ENCODE peak calls at places on chromosomes 7 and 10, in seven cellular contexts. One of them, this sample, is unnamed.
A peak's percentile ranks its signal among the peaks of the same experiment; 100 is the strongest.

GRCh38 chr10:90051474-90051873 is 350.1 kb downstream of the KIF20B start:
- DNase-seq in C1 segment of cervical spinal cord: no peak
- DNase-seq in esophagus squamous epithelium: no peak
- DNase-seq in NCI-H1105: no peak
- DNase-seq in lower lobe of right lung: no peak
- DNase-seq in HT-29: no peak
- DNase-seq in naive thymus-derived CD4-positive, alpha-beta T cell: no peak
- DNase-seq in this sample: no peak

GRCh38 chr10:49322371-49323170 is 23.6 kb downstream of the C10orf71 start:
- DNase-seq in naive thymus-derived CD4-positive, alpha-beta T cell: no peak
- DNase-seq in C1 segment of cervical spinal cord: no peak
- DNase-seq in NCI-H1105: no peak
- DNase-seq in HT-29: no peak
- DNase-seq in esophagus squamous epithelium: no peak
- DNase-seq in lower lobe of right lung: no peak
- DNase-seq in this sample: no peak

GRCh38 chr7:106542550-106543220 is 118.3 kb downstream of the CCDC71L start:
- DNase-seq in C1 segment of cervical spinal cord: no peak
- DNase-seq in lower lobe of right lung: no peak
- DNase-seq in NCI-H1105: peak; percentile 55
- DNase-seq in naive thymus-derived CD4-positive, alpha-beta T cell: no peak
- DNase-seq in esophagus squamous epithelium: no peak
- DNase-seq in HT-29: peak; percentile 81
- DNase-seq in this sample: peak; percentile 57

GRCh38 chr10:46326066-46326465 is 39.3 kb downstream of the ANTXRL start:
- DNase-seq in naive thymus-derived CD4-positive, alpha-beta T cell: no peak
- DNase-seq in HT-29: no peak
- DNase-seq in C1 segment of cervical spinal cord: no peak
- DNase-seq in esophagus squamous epithelium: no peak
- DNase-seq in lower lobe of right lung: no peak
- DNase-seq in NCI-H1105: no peak
- DNase-seq in this sample: no peak

GRCh38 chr7:1431644-1432380 is 27.5 kb downstream of the MICALL2 start:
- DNase-seq in HT-29: no peak
- DNase-seq in C1 segment of cervical spinal cord: no peak
- DNase-seq in naive thymus-derived CD4-positive, alpha-beta T cell: no peak
- DNase-seq in esophagus squamous epithelium: no peak
- DNase-seq in lower lobe of right lung: no peak
- DNase-seq in NCI-H1105: no peak
- DNase-seq in this sample: no peak

GRCh38 chr7:127995157-127995865 is 35.9 kb downstream of the LRRC4 start:
- DNase-seq in naive thymus-derived CD4-positive, alpha-beta T cell: no peak
- DNase-seq in esophagus squamous epithelium: no peak
- DNase-seq in NCI-H1105: no peak
- DNase-seq in lower lobe of right lung: no peak
- DNase-seq in HT-29: no peak
- DNase-seq in C1 segment of cervical spinal cord: no peak
- DNase-seq in this sample: no peak

GRCh38 chr10:75599875-75600648 is 168.6 kb downstream of the LRMDA start:
- DNase-seq in lower lobe of right lung: no peak
- DNase-seq in NCI-H1105: no peak
- DNase-seq in naive thymus-derived CD4-positive, alpha-beta T cell: no peak
- DNase-seq in HT-29: no peak
- DNase-seq in C1 segment of cervical spinal cord: no peak
- DNase-seq in esophagus squamous epithelium: no peak
- DNase-seq in this sample: no peak

GRCh38 chr7:157436763-157437480 is 100.1 kb downstream of the DNAJB6 start:
- DNase-seq in lower lobe of right lung: peak; percentile 6
- DNase-seq in NCI-H1105: no peak
- DNase-seq in naive thymus-derived CD4-positive, alpha-beta T cell: no peak
- DNase-seq in esophagus squamous epithelium: no peak
- DNase-seq in HT-29: no peak
- DNase-seq in C1 segment of cervical spinal cord: no peak
- DNase-seq in this sample: no peak

GRCh38 chr10:71827828-71828227 is 23.2 kb downstream of the PSAP start:
- DNase-seq in esophagus squamous epithelium: no peak
- DNase-seq in lower lobe of right lung: no peak
- DNase-seq in NCI-H1105: no peak
- DNase-seq in HT-29: no peak
- DNase-seq in C1 segment of cervical spinal cord: no peak
- DNase-seq in naive thymus-derived CD4-positive, alpha-beta T cell: no peak
- DNase-seq in this sample: no peak

GRCh38 chr10:14560794-14561765 is 213.6 kb downstream of the FAM107B start:
- DNase-seq in HT-29: no peak
- DNase-seq in esophagus squamous epithelium: no peak
- DNase-seq in NCI-H1105: no peak
- DNase-seq in C1 segment of cervical spinal cord: no peak
- DNase-seq in naive thymus-derived CD4-positive, alpha-beta T cell: no peak
- DNase-seq in lower lobe of right lung: no peak
- DNase-seq in this sample: no peak

GRCh38 chr10:48501226-48501625 is 103.6 kb downstream of the ARHGAP22 start:
- DNase-seq in NCI-H1105: no peak
- DNase-seq in C1 segment of cervical spinal cord: no peak
- DNase-seq in esophagus squamous epithelium: no peak
- DNase-seq in lower lobe of right lung: no peak
- DNase-seq in HT-29: no peak
- DNase-seq in naive thymus-derived CD4-positive, alpha-beta T cell: no peak
- DNase-seq in this sample: no peak

GRCh38 chr10:67971311-67971710 is 86.9 kb downstream of the SIRT1 start:
- DNase-seq in HT-29: no peak
- DNase-seq in naive thymus-derived CD4-positive, alpha-beta T cell: no peak
- DNase-seq in C1 segment of cervical spinal cord: no peak
- DNase-seq in NCI-H1105: no peak
- DNase-seq in lower lobe of right lung: no peak
- DNase-seq in esophagus squamous epithelium: no peak
- DNase-seq in this sample: no peak